ENCODE peak calls at places on chromosomes 7 and 10, in eight cellular contexts. One of them, this sample, is unnamed.

GRCh38 chr7:130486963-130487324 is 4.9 kb upstream of the MEST start:
- DNase-seq in AG09309: no peak
- DNase-seq in B cell: no peak
- DNase-seq in GM13976: peak
- DNase-seq in mesothelial cell of epicardium: no peak
- DNase-seq in cardiac muscle cell: no peak
- DNase-seq in heart right ventricle: no peak
- DNase-seq in astrocyte of the spinal cord: no peak
- DNase-seq in this sample: no peak

GRCh38 chr7:151727579-151728285 is 149.2 kb downstream of the PRKAG2 start:
- DNase-seq in B cell: peak
- DNase-seq in GM13976: peak
- DNase-seq in AG09309: peak
- DNase-seq in astrocyte of the spinal cord: peak
- DNase-seq in heart right ventricle: peak
- DNase-seq in mesothelial cell of epicardium: no peak
- DNase-seq in cardiac muscle cell: peak
- DNase-seq in this sample: peak

GRCh38 chr10:72323108-72323932 is 31.4 kb downstream of the DNAJB12 start:
- DNase-seq in GM13976: no peak
- DNase-seq in mesothelial cell of epicardium: no peak
- DNase-seq in astrocyte of the spinal cord: no peak
- DNase-seq in cardiac muscle cell: no peak
- DNase-seq in heart right ventricle: no peak
- DNase-seq in AG09309: no peak
- DNase-seq in B cell: no peak
- DNase-seq in this sample: no peak

GRCh38 chr10:34235164-34235832 is 579.8 kb downstream of the PARD3 start:
- DNase-seq in AG09309: no peak
- DNase-seq in mesothelial cell of epicardium: no peak
- DNase-seq in B cell: no peak
- DNase-seq in cardiac muscle cell: no peak
- DNase-seq in astrocyte of the spinal cord: peak
- DNase-seq in heart right ventricle: no peak
- DNase-seq in GM13976: no peak
- DNase-seq in this sample: no peak

GRCh38 chr7:23377134-23377533 is 78.0 kb downstream of the MALSU1 start:
- DNase-seq in AG09309: no peak
- DNase-seq in heart right ventricle: no peak
- DNase-seq in B cell: no peak
- DNase-seq in mesothelial cell of epicardium: no peak
- DNase-seq in astrocyte of the spinal cord: no peak
- DNase-seq in cardiac muscle cell: peak
- DNase-seq in GM13976: no peak
- DNase-seq in this sample: no peak

GRCh38 chr10:106708521-106708920 is 456.0 kb downstream of the SORCS1 start:
- DNase-seq in mesothelial cell of epicardium: no peak
- DNase-seq in heart right ventricle: no peak
- DNase-seq in B cell: no peak
- DNase-seq in astrocyte of the spinal cord: no peak
- DNase-seq in GM13976: no peak
- DNase-seq in AG09309: no peak
- DNase-seq in cardiac muscle cell: no peak
- DNase-seq in this sample: no peak

GRCh38 chr10:44172883-44173557 is 211.9 kb downstream of the CXCL12 start:
- DNase-seq in heart right ventricle: no peak
- DNase-seq in cardiac muscle cell: no peak
- DNase-seq in astrocyte of the spinal cord: no peak
- DNase-seq in AG09309: no peak
- DNase-seq in mesothelial cell of epicardium: no peak
- DNase-seq in B cell: no peak
- DNase-seq in GM13976: no peak
- DNase-seq in this sample: no peak

GRCh38 chr7:82605247-82605864 is 161.8 kb upstream of the CACNA2D1 start:
- DNase-seq in mesothelial cell of epicardium: no peak
- DNase-seq in GM13976: peak
- DNase-seq in B cell: no peak
- DNase-seq in cardiac muscle cell: peak
- DNase-seq in astrocyte of the spinal cord: peak
- DNase-seq in AG09309: no peak
- DNase-seq in heart right ventricle: peak
- DNase-seq in this sample: no peak

GRCh38 chr7:55483061-55483460 is 89.2 kb downstream of the VOPP1 start:
- DNase-seq in heart right ventricle: no peak
- DNase-seq in AG09309: no peak
- DNase-seq in GM13976: no peak
- DNase-seq in cardiac muscle cell: no peak
- DNase-seq in B cell: no peak
- DNase-seq in mesothelial cell of epicardium: no peak
- DNase-seq in astrocyte of the spinal cord: no peak
- DNase-seq in this sample: peak

GRCh38 chr7:23721456-23721855 is 11.4 kb downstream of the STK31 start:
- DNase-seq in cardiac muscle cell: peak
- DNase-seq in B cell: no peak
- DNase-seq in mesothelial cell of epicardium: no peak
- DNase-seq in astrocyte of the spinal cord: no peak
- DNase-seq in AG09309: no peak
- DNase-seq in GM13976: no peak
- DNase-seq in heart right ventricle: no peak
- DNase-seq in this sample: no peak

GRCh38 chr7:150417863-150418262 is 32.6 kb upstream of the GIMAP8 start:
- DNase-seq in heart right ventricle: no peak
- DNase-seq in GM13976: no peak
- DNase-seq in AG09309: no peak
- DNase-seq in cardiac muscle cell: no peak
- DNase-seq in mesothelial cell of epicardium: no peak
- DNase-seq in B cell: no peak
- DNase-seq in astrocyte of the spinal cord: no peak
- DNase-seq in this sample: no peak
- TF ChIP-seq CTCF in heart right ventricle: no peak
- TF ChIP-seq CTCF in GM13976: no peak
- TF ChIP-seq CTCF in AG09309: peak
- TF ChIP-seq CTCF in cardiac muscle cell: no peak
- TF ChIP-seq CTCF in mesothelial cell of epicardium: no peak
- TF ChIP-seq CTCF in B cell: no peak
- TF ChIP-seq CTCF in astrocyte of the spinal cord: no peak
- TF ChIP-seq CTCF in this sample: no peak

GRCh38 chr7:30019387-30019786 is 7.1 kb downstream of the FKBP14 start:
- DNase-seq in mesothelial cell of epicardium: no peak
- DNase-seq in GM13976: no peak
- DNase-seq in cardiac muscle cell: no peak
- DNase-seq in astrocyte of the spinal cord: no peak
- DNase-seq in heart right ventricle: no peak
- DNase-seq in AG09309: no peak
- DNase-seq in B cell: no peak
- DNase-seq in this sample: no peak
- TF ChIP-seq CTCF in mesothelial cell of epicardium: no peak
- TF ChIP-seq CTCF in GM13976: no peak
- TF ChIP-seq CTCF in cardiac muscle cell: no peak
- TF ChIP-seq CTCF in astrocyte of the spinal cord: peak
- TF ChIP-seq CTCF in heart right ventricle: no peak
- TF ChIP-seq CTCF in AG09309: no peak
- TF ChIP-seq CTCF in B cell: no peak
- TF ChIP-seq CTCF in this sample: peak

DNA sequence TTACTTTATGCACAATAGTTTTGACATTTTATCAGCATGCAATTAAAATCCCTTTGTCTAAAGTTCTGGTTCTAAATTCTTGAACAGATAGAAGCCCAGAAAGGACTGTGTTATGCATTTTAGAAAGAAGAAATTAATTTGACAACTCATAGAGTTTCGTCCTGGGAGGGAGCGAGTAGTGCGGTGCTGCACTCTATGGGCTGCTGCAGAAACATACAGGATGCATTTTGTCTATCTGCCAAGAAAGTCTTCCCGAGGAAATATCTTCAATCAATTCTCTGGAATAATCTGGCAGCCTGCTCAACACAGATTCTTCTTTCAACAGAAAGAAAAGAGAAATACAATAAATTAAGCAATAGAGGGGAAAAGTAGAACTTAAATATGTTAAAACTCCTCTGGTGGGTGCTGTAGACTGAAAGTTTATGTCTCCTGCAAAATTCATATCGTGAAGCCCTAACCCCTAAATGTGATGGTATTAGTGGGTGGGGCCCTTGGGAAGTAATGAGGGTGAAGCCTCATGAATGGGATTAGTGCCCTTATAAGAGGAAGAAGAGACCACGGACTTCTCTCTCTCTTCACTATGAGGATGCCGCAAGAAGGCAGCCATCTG is 39.0 kb upstream of the IFRD1 start:
- DNase-seq in heart right ventricle: peak
- DNase-seq in AG09309: no peak
- DNase-seq in cardiac muscle cell: peak
- DNase-seq in B cell: no peak
- DNase-seq in mesothelial cell of epicardium: no peak
- DNase-seq in astrocyte of the spinal cord: peak
- DNase-seq in GM13976: no peak
- DNase-seq in this sample: no peak
- TF ChIP-seq CTCF in heart right ventricle: peak
- TF ChIP-seq CTCF in AG09309: peak
- TF ChIP-seq CTCF in cardiac muscle cell: peak
- TF ChIP-seq CTCF in B cell: no peak
- TF ChIP-seq CTCF in mesothelial cell of epicardium: peak
- TF ChIP-seq CTCF in astrocyte of the spinal cord: peak
- TF ChIP-seq CTCF in GM13976: no peak
- TF ChIP-seq CTCF in this sample: peak

GRCh38 chr7:120189623-120190022 is 83.4 kb upstream of the KCND2 start:
- DNase-seq in B cell: no peak
- DNase-seq in astrocyte of the spinal cord: no peak
- DNase-seq in GM13976: no peak
- DNase-seq in cardiac muscle cell: no peak
- DNase-seq in mesothelial cell of epicardium: no peak
- DNase-seq in AG09309: no peak
- DNase-seq in heart right ventricle: no peak
- DNase-seq in this sample: no peak
- TF ChIP-seq CTCF in B cell: no peak
- TF ChIP-seq CTCF in astrocyte of the spinal cord: no peak
- TF ChIP-seq CTCF in GM13976: no peak
- TF ChIP-seq CTCF in cardiac muscle cell: no peak
- TF ChIP-seq CTCF in mesothelial cell of epicardium: no peak
- TF ChIP-seq CTCF in AG09309: no peak
- TF ChIP-seq CTCF in heart right ventricle: no peak
- TF ChIP-seq CTCF in this sample: no peak

GRCh38 chr7:73659983-73660382 is 7.6 kb upstream of the VPS37D start:
- DNase-seq in AG09309: no peak
- DNase-seq in mesothelial cell of epicardium: no peak
- DNase-seq in cardiac muscle cell: no peak
- DNase-seq in B cell: no peak
- DNase-seq in heart right ventricle: no peak
- DNase-seq in astrocyte of the spinal cord: no peak
- DNase-seq in GM13976: no peak
- DNase-seq in this sample: no peak
- TF ChIP-seq CTCF in AG09309: no peak
- TF ChIP-seq CTCF in mesothelial cell of epicardium: no peak
- TF ChIP-seq CTCF in cardiac muscle cell: no peak
- TF ChIP-seq CTCF in B cell: no peak
- TF ChIP-seq CTCF in heart right ventricle: no peak
- TF ChIP-seq CTCF in astrocyte of the spinal cord: no peak
- TF ChIP-seq CTCF in GM13976: no peak
- TF ChIP-seq CTCF in this sample: no peak

This sample was measured in osteocyte.